ENCODE peak calls at places on chromosome 1, in five cellular contexts. C, J, H, M and Y are unnamed samples.

GRCh38 chr1:197399691-197400521 is 131.9 kb downstream of the CRB1 start:
- DNase-seq in C (peak; percentile 34), J (peak; percentile 39), H (peak; percentile 54), M (no peak), Y (peak; percentile 50)

GRCh38 chr1:240092301-240093119 is 827 bp downstream of the FMN2 start:
- DNase-seq in C (peak; percentile 77), J (peak; percentile 32), H (peak; percentile 19), M (peak; percentile 45), Y (peak; percentile 65)

GRCh38 chr1:6248798-6249731 is 5.1 kb downstream of the HES3 start:
- DNase-seq in C (no peak), J (no peak), H (no peak), M (peak; percentile 68), Y (peak; percentile 40)

GRCh38 chr1:35220976-35221375 is 28.0 kb upstream of the SFPQ start:
- DNase-seq in C (no peak), J (peak; percentile 36), H (peak; percentile 18), M (no peak), Y (peak; percentile 10)

GRCh38 chr1:81823082-81823481 is 22.3 kb downstream of the ADGRL2 start:
- DNase-seq in C (no peak), J (no peak), H (no peak), M (no peak), Y (no peak)

GRCh38 chr1:147073062-147073432 is 99.2 kb downstream of the PRKAB2 start:
- DNase-seq in C (no peak), J (no peak), H (no peak), M (no peak), Y (no peak)

GRCh38 chr1:110728388-110728787 is 53.6 kb upstream of the KCNA3 start:
- DNase-seq in C (no peak), J (no peak), H (no peak), M (no peak), Y (no peak)

GRCh38 chr1:214493126-214493796 is 58.1 kb downstream of the PTPN14 start:
- DNase-seq in C (peak; percentile 78), J (no peak), H (no peak), M (no peak), Y (peak; percentile 83)

GRCh38 chr1:163692266-163692665 is 370.5 kb downstream of the NUF2 start:
- DNase-seq in C (no peak), J (no peak), H (no peak), M (no peak), Y (no peak)

GRCh38 chr1:50779811-50780210 is 180.3 kb downstream of the FAF1 start:
- DNase-seq in C (no peak), J (no peak), H (no peak), M (no peak), Y (no peak)

GRCh38 chr1:171869097-171869496 is 27.8 kb downstream of the DNM3 start:
- DNase-seq in C (no peak), J (no peak), H (peak; percentile 27), M (peak; percentile 15), Y (peak; percentile 13)

GRCh38 chr1:15760520-15761211 is 2.1 kb downstream of the FBLIM1 start:
- DNase-seq in C (peak; percentile 73), J (peak; percentile 29), H (peak; percentile 96), M (peak; percentile 75), Y (peak; percentile 83)

GRCh38 chr1:107991371-107992066 is 26.5 kb upstream of the VAV3 start:
- DNase-seq in C (peak; percentile 7), J (no peak), H (peak; percentile 93), M (no peak), Y (peak; percentile 80)

GRCh38 chr1:96544831-96545221 is 176.8 kb upstream of the PTBP2 start:
- DNase-seq in C (no peak), J (no peak), H (no peak), M (no peak), Y (no peak)

GRCh38 chr1:224302947-224303346 is 27.0 kb downstream of the NVL start:
- DNase-seq in C (no peak), J (no peak), H (no peak), M (no peak), Y (no peak)

GRCh38 chr1:224542783-224543440 is 73.2 kb upstream of the CNIH3 start:
- DNase-seq in C (peak; percentile 97), J (no peak), H (peak; percentile 100), M (no peak), Y (peak; percentile 100)